ENCODE peak calls at places on chromosomes 7 and 10, in seven cellular contexts. One of them, this sample, is unnamed.

GRCh38 chr10:94137747-94138146 is 144.0 kb downstream of the PLCE1 start:
- DNase-seq in GM23338: no peak
- DNase-seq in OCI-LY7: no peak
- DNase-seq in effector CD4-positive, alpha-beta T cell: no peak
- DNase-seq in thyroid gland: no peak
- DNase-seq in iris pigment epithelial cell: no peak
- DNase-seq in GM20000: no peak
- DNase-seq in this sample: no peak

GRCh38 chr10:68348265-68348741 is 15.6 kb upstream of the PBLD start:
- DNase-seq in GM23338: peak; percentile 85
- DNase-seq in iris pigment epithelial cell: peak; percentile 74
- DNase-seq in effector CD4-positive, alpha-beta T cell: peak; percentile 28
- DNase-seq in OCI-LY7: peak; percentile 67
- DNase-seq in thyroid gland: peak; percentile 26
- DNase-seq in GM20000: peak; percentile 41
- DNase-seq in this sample: peak; percentile 63

GRCh38 chr7:133155121-133155520 is 73.2 kb upstream of the CHCHD3 start:
- DNase-seq in OCI-LY7: no peak
- DNase-seq in GM23338: no peak
- DNase-seq in effector CD4-positive, alpha-beta T cell: no peak
- DNase-seq in iris pigment epithelial cell: no peak
- DNase-seq in GM20000: no peak
- DNase-seq in thyroid gland: no peak
- DNase-seq in this sample: no peak

GRCh38 chr10:69239816-69240434 is 19.8 kb downstream of the HKDC1 start:
- DNase-seq in OCI-LY7: no peak
- DNase-seq in thyroid gland: no peak
- DNase-seq in iris pigment epithelial cell: no peak
- DNase-seq in GM20000: no peak
- DNase-seq in GM23338: no peak
- DNase-seq in effector CD4-positive, alpha-beta T cell: no peak
- DNase-seq in this sample: no peak

GRCh38 chr10:126177414-126178030 is 210.8 kb downstream of the ADAM12 start:
- DNase-seq in thyroid gland: no peak
- DNase-seq in GM20000: no peak
- DNase-seq in OCI-LY7: no peak
- DNase-seq in iris pigment epithelial cell: no peak
- DNase-seq in effector CD4-positive, alpha-beta T cell: no peak
- DNase-seq in GM23338: peak; percentile 77
- DNase-seq in this sample: no peak

GRCh38 chr10:130160775-130161174 is 24.6 kb downstream of the GLRX3 start:
- DNase-seq in GM20000: no peak
- DNase-seq in OCI-LY7: peak; percentile 26
- DNase-seq in iris pigment epithelial cell: peak; percentile 57
- DNase-seq in effector CD4-positive, alpha-beta T cell: no peak
- DNase-seq in thyroid gland: no peak
- DNase-seq in GM23338: peak; percentile 38
- DNase-seq in this sample: no peak

GRCh38 chr7:13017881-13018280 is 330.4 kb downstream of the ARL4A start:
- DNase-seq in OCI-LY7: no peak
- DNase-seq in thyroid gland: no peak
- DNase-seq in GM20000: no peak
- DNase-seq in GM23338: no peak
- DNase-seq in iris pigment epithelial cell: peak; percentile 50
- DNase-seq in effector CD4-positive, alpha-beta T cell: no peak
- DNase-seq in this sample: no peak

GRCh38 chr10:18793951-18794350 is 134.7 kb downstream of the ARL5B start:
- DNase-seq in thyroid gland: no peak
- DNase-seq in GM20000: no peak
- DNase-seq in GM23338: peak; percentile 54
- DNase-seq in effector CD4-positive, alpha-beta T cell: no peak
- DNase-seq in OCI-LY7: no peak
- DNase-seq in iris pigment epithelial cell: peak; percentile 20
- DNase-seq in this sample: peak; percentile 40

GRCh38 chr10:4450981-4451501 is 375.0 kb upstream of the AKR1E2 start:
- DNase-seq in GM23338: peak; percentile 18
- DNase-seq in OCI-LY7: no peak
- DNase-seq in thyroid gland: no peak
- DNase-seq in GM20000: no peak
- DNase-seq in effector CD4-positive, alpha-beta T cell: no peak
- DNase-seq in iris pigment epithelial cell: peak; percentile 86
- DNase-seq in this sample: no peak

GRCh38 chr7:19020711-19021110 is 96.7 kb downstream of the TWIST1 start:
- DNase-seq in GM23338: no peak
- DNase-seq in iris pigment epithelial cell: no peak
- DNase-seq in thyroid gland: no peak
- DNase-seq in effector CD4-positive, alpha-beta T cell: no peak
- DNase-seq in OCI-LY7: no peak
- DNase-seq in GM20000: no peak
- DNase-seq in this sample: no peak

GRCh38 chr10:132669208-132669861 is 116.6 kb downstream of the NKX6-2 start:
- DNase-seq in effector CD4-positive, alpha-beta T cell: no peak
- DNase-seq in OCI-LY7: no peak
- DNase-seq in iris pigment epithelial cell: no peak
- DNase-seq in GM20000: no peak
- DNase-seq in thyroid gland: no peak
- DNase-seq in GM23338: no peak
- DNase-seq in this sample: no peak

GRCh38 chr10:5843814-5844705 is 30.8 kb upstream of the GDI2 start:
- DNase-seq in GM20000: peak; percentile 39
- DNase-seq in OCI-LY7: peak; percentile 68
- DNase-seq in iris pigment epithelial cell: no peak
- DNase-seq in GM23338: no peak
- DNase-seq in thyroid gland: no peak
- DNase-seq in effector CD4-positive, alpha-beta T cell: no peak
- DNase-seq in this sample: no peak

GRCh38 chr7:121392277-121393004 is 3.7 kb downstream of the FAM3C start:
- DNase-seq in OCI-LY7: no peak
- DNase-seq in GM23338: no peak
- DNase-seq in effector CD4-positive, alpha-beta T cell: no peak
- DNase-seq in GM20000: no peak
- DNase-seq in iris pigment epithelial cell: no peak
- DNase-seq in thyroid gland: no peak
- DNase-seq in this sample: no peak

GRCh38 chr7:112452102-112452888 is 2.0 kb downstream of the IFRD1 start:
- DNase-seq in GM23338: peak; percentile 50
- DNase-seq in effector CD4-positive, alpha-beta T cell: no peak
- DNase-seq in GM20000: peak; percentile 21
- DNase-seq in thyroid gland: peak; percentile 42
- DNase-seq in OCI-LY7: peak; percentile 60
- DNase-seq in iris pigment epithelial cell: peak; percentile 61
- DNase-seq in this sample: peak; percentile 39

GRCh38 chr10:76411719-76412435 is 980.5 kb downstream of the LRMDA start:
- DNase-seq in GM23338: no peak
- DNase-seq in thyroid gland: no peak
- DNase-seq in iris pigment epithelial cell: no peak
- DNase-seq in OCI-LY7: no peak
- DNase-seq in GM20000: no peak
- DNase-seq in effector CD4-positive, alpha-beta T cell: no peak
- DNase-seq in this sample: no peak

GRCh38 chr10:102723989-102724388 is 9.6 kb downstream of the SFXN2 start:
- DNase-seq in GM23338: no peak
- DNase-seq in effector CD4-positive, alpha-beta T cell: no peak
- DNase-seq in OCI-LY7: no peak
- DNase-seq in GM20000: no peak
- DNase-seq in iris pigment epithelial cell: no peak
- DNase-seq in thyroid gland: no peak
- DNase-seq in this sample: no peak

GRCh38 chr10:60951272-60951724 is 7.3 kb upstream of the RHOBTB1 start:
- DNase-seq in effector CD4-positive, alpha-beta T cell: no peak
- DNase-seq in OCI-LY7: no peak
- DNase-seq in GM20000: no peak
- DNase-seq in thyroid gland: no peak
- DNase-seq in GM23338: no peak
- DNase-seq in iris pigment epithelial cell: peak; percentile 16
- DNase-seq in this sample: no peak

GRCh38 chr10:86355571-86356038 is 11.0 kb downstream of the GRID1 start:
- DNase-seq in GM23338: no peak
- DNase-seq in thyroid gland: peak; percentile 70
- DNase-seq in effector CD4-positive, alpha-beta T cell: no peak
- DNase-seq in OCI-LY7: peak; percentile 68
- DNase-seq in iris pigment epithelial cell: no peak
- DNase-seq in GM20000: no peak
- DNase-seq in this sample: no peak